ENCODE peak calls at places on chromosomes 1 and 21, in four cellular contexts. S is fibroblast of lung, W is PC-3, F is IMR-90. U is an unnamed sample.

GRCh38 chr1:169884616-169885015 is 9.1 kb downstream of the SCYL3 start:
- DNase-seq in F (peak), S (peak), W (no peak), U (no peak)

GRCh38 chr1:147757015-147757990 is 3.1 kb downstream of the GJA5 start:
- DNase-seq in W (peak), F (no peak), S (no peak), U (no peak)

GRCh38 chr1:117826551-117827078 is 102.8 kb downstream of the GDAP2 start:
- DNase-seq in W (peak), S (peak), F (peak), U (no peak)

GRCh38 chr1:175343945-175344344 is 151.4 kb upstream of the KIAA0040 start:
- DNase-seq in F (no peak), S (no peak), W (no peak), U (no peak)

GRCh38 chr1:173406783-173407230 is 70.3 kb upstream of the PRDX6 start:
- DNase-seq in F (no peak), S (no peak), W (no peak), U (no peak)

GRCh38 chr1:183702813-183703198 is 49.7 kb upstream of the APOBEC4 start:
- DNase-seq in F (no peak), S (no peak), W (no peak), U (no peak)

GRCh38 chr1:227449051-227449450 is 114.3 kb upstream of the ZNF678 start:
- DNase-seq in F (no peak), S (peak), W (peak), U (no peak)

GRCh38 chr1:244778356-244778755 is 57.1 kb upstream of the COX20 start:
- DNase-seq in F (peak), W (peak), S (peak), U (no peak)

GRCh38 chr21:32991299-32991850 is 34.4 kb upstream of the OLIG2 start:
- DNase-seq in S (no peak), W (no peak), F (no peak), U (no peak)

GRCh38 chr1:114353233-114353632 is 157.8 kb downstream of the TRIM33 start:
- DNase-seq in W (peak), S (peak), F (peak), U (no peak)

GRCh38 chr1:246569248-246570238 is 3.3 kb downstream of the CNST start:
- DNase-seq in S (no peak), W (peak), F (peak), U (no peak)

GRCh38 chr1:100532645-100533044 is 5.3 kb upstream of the GPR88 start:
- DNase-seq in F (no peak), S (no peak), W (no peak), U (no peak)

GRCh38 chr1:100530901-100531487 is 6.9 kb upstream of the GPR88 start:
- DNase-seq in W (no peak), S (peak), F (peak), U (peak)

GRCh38 chr1:100530141-100530540 is 7.8 kb upstream of the GPR88 start:
- DNase-seq in W (no peak), S (no peak), F (no peak), U (no peak)

GRCh38 chr1:100526894-100527293 is 11.0 kb upstream of the GPR88 start:
- DNase-seq in S (no peak), W (no peak), F (no peak), U (no peak)

GRCh38 chr1:100528861-100529260 is 9.1 kb upstream of the GPR88 start:
- DNase-seq in S (peak), W (no peak), F (peak), U (no peak)
- H3K27ac ChIP-seq in S (no peak), W (no peak), F (no peak), U (no peak)

DNA sequence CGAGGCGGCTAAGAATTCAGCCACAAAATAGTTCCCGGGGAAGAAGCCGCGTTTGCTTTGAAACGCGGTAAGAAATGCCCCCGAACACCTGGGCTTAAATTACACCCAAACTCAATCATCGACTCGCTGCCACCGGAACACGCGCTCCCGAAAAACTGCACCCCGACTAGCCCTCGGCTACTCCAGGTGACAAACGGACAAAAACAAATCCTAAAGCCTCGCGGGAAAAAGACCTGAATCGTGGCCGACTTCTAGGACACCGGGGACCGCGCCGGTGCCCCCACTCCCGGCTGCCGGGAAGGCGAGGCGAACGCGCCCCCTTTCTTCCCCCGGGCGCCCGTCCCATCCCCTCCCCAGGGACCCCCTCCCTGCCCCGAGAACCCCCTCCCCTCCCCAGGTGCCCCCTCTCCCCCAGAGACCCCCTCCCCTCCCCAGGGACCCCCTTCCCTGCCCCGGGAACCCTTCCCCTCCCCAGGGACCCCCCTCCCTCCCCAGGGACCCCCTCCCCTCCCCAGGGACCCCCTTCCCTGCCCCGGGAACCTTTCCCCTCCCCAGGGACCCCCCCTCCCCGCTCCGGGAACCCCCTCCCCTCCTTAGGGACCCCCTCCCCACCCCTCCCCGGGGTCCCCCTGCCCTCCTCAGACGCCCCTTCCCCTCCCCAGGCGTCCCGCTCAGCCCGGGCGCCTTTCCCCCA is 606 bp downstream of the C1orf159 start:
- DNase-seq in F (no peak), S (no peak), W (peak), U (no peak)
- H3K27ac ChIP-seq in F (peak), S (no peak), W (no peak), U (peak)

GRCh38 chr1:19178734-19179398 is 31.2 kb downstream of the UBR4 start:
- DNase-seq in F (no peak), W (no peak), S (no peak), U (no peak)

GRCh38 chr1:19182223-19182622 is 27.8 kb downstream of the UBR4 start:
- DNase-seq in W (no peak), S (no peak), F (no peak), U (no peak)

GRCh38 chr1:19177811-19178210 is 32.3 kb downstream of the UBR4 start:
- DNase-seq in F (no peak), W (no peak), S (no peak), U (no peak)

DNA sequence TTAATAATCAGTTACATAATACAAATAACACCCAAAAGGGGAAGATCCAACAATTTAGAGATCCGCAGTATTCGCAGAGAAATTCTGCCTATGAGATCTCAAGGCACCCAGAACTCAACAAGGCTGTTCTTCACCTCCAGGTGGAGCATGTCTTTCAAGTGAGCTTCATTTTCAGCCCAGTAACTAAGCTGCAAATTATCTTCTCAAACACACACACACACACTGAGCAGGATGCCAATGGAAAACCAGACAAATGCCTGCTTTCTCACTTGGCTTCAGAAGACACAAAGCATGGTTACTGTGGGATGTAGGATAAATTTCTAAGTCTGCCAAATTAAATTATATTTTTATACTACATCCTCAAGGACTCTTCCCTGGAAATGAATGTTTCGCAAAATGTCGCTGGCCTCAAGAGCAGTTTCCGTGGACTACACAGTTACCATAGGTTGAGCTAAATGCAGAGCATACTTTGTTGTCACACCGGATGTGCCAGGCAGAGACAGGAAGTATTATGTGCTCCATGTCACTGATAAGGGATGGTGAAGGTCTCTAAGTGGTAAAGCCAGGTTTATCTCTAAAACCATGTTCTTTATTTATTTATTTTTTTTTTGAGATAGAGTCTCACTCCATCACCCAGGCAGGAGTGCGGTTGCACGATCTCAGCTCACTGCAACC is 30.3 kb downstream of the UBR4 start:
- DNase-seq in W (peak), S (peak), F (peak), U (no peak)
- H3K27ac ChIP-seq in W (no peak), S (no peak), F (no peak), U (no peak)

GRCh38 chr1:181112071-181112929 is 23.8 kb downstream of the IER5 start:
- DNase-seq in W (peak), F (peak), S (peak), U (peak)

GRCh38 chr1:181114574-181115366 is 26.3 kb downstream of the IER5 start:
- DNase-seq in W (no peak), F (no peak), S (no peak), U (no peak)

GRCh38 chr1:181111559-181111958 is 23.1 kb downstream of the IER5 start:
- DNase-seq in F (peak), S (peak), W (peak), U (no peak)

GRCh38 chr1:181115367-181115684 is 26.8 kb downstream of the IER5 start:
- DNase-seq in S (no peak), W (no peak), F (no peak), U (no peak)

GRCh38 chr1:181113061-181113695 is 24.7 kb downstream of the IER5 start:
- DNase-seq in W (peak), F (peak), S (peak), U (no peak)
- H3K27ac ChIP-seq in W (peak), F (peak), S (peak), U (no peak)

GRCh38 chr1:89620664-89621063 is 12.3 kb upstream of the LRRC8C start:
- DNase-seq in W (no peak), S (no peak), F (no peak), U (no peak)

GRCh38 chr1:89616844-89617627 is 15.9 kb upstream of the LRRC8C start:
- DNase-seq in W (no peak), S (no peak), F (no peak), U (no peak)

GRCh38 chr1:89611721-89612120 is 21.2 kb upstream of the LRRC8C start:
- DNase-seq in F (no peak), S (no peak), W (no peak), U (no peak)

GRCh38 chr1:89613928-89614327 is 19.0 kb upstream of the LRRC8C start:
- DNase-seq in W (no peak), F (no peak), S (no peak), U (no peak)

DNA sequence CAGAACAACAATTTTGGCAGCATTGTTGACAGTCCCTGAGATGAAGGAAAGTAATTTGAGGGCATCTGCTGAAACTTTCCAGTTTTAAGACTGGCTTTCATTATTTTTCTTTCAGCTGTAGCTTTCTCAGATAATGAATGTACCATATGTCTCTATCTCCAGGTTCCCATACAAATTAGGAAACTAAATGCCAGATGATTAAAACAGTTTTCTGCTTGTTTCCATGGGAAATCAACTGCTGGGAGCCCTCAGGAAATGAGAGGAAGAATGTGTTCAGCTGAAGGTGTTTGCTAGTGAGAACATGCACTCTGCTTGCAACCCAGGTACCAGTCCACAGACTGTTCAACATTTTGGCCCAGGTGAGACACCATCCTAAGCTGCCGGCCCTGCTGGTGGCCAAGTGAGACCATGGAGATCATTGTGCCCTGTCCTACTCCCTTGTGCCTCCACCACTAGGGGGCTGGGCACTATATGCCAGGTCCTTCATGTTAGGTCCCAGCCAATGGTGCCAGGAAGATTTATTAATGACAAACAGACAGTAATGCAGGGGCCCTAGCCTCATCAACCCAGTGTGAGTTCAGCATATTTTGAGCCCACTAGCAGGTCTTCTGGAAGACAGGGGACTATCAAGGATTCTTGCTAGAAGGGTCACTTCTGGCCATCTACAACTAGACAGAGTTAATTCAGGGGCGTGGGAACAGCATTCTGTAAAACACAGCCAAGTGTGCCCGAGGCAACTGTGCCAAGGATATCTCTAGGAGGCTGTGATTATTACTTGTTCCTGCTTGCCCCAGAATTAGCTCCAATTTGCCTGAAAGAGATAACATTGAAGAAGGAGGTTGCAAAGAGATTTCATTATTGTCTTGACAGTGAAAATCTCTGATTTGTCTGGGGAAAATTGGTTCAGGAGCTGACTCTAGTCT is 17.0 kb upstream of the LRRC8C start:
- DNase-seq in W (peak), F (no peak), S (no peak), U (no peak)
- H3K27ac ChIP-seq in W (no peak), F (no peak), S (no peak), U (no peak)

DNA sequence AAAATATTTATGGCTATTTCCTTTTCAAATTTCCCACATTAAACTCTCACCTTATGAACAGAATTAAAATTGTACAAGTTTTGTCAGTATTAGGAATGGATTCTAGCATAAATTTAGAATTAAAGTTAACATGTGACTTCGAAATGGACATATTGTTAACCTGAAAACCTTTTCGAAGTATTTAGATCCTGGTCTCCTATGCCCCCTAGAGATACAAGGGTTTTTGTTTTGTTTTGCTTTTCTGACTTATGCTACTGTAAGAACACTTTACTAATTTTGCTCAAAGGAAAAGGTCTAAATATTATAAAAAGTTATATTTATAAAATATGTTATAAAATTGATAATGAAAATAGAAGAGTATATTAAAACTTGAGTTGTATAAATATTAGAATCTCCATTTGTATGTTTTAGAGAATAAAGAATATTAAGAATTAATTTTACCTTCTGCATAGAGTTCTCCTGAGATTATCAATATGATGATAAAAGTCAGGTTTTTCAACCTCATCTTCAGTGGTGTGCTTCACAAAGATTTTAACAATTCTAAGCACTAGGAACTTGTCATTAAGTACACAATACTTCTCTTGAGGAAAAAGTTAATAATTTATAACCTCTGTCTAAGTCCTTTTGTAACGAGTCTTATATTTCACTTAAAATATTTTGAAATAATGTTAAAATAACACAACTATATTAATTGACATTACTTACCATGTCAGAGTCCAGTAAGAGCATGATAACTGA is at the start of gene F13B:
- DNase-seq in F (no peak), S (peak), W (peak), U (no peak)
- H3K27ac ChIP-seq in F (no peak), S (no peak), W (no peak), U (no peak)

GRCh38 chr21:38818336-38818723 is 12.6 kb downstream of the ETS2 start:
- DNase-seq in W (no peak), S (no peak), F (no peak), U (no peak)
- H3K27ac ChIP-seq in W (peak), S (peak), F (no peak), U (no peak)